ENCODE peak calls at places on chromosomes 1 and 21, in eight cellular contexts. K, Q, R, V, P, C, I and N are unnamed samples.

GRCh38 chr1:36377776-36378175 is 7.9 kb downstream of the STK40 start:
- DNase-seq in K (no peak), Q (no peak), R (no peak), V (no peak), P (no peak), C (no peak), I (no peak), N (no peak)

GRCh38 chr1:82464362-82464931 is 663.7 kb downstream of the ADGRL2 start:
- DNase-seq in K (no peak), Q (no peak), R (no peak), V (peak), P (no peak), C (peak), I (peak), N (no peak)

GRCh38 chr1:55718758-55719671 is 503.9 kb upstream of the USP24 start:
- DNase-seq in K (no peak), Q (no peak), R (peak), V (peak), P (no peak), C (peak), I (peak), N (no peak)

GRCh38 chr1:196590959-196591358 is 17.3 kb downstream of the KCNT2 start:
- DNase-seq in K (no peak), Q (no peak), R (no peak), V (no peak), P (no peak), C (no peak), I (no peak), N (no peak)

GRCh38 chr1:180854456-180854855 is 58.2 kb upstream of the KIAA1614 start:
- DNase-seq in K (no peak), Q (no peak), R (no peak), V (no peak), P (no peak), C (no peak), I (no peak), N (no peak)

GRCh38 chr1:100387209-100387608 is 34.9 kb downstream of the CDC14A start:
- DNase-seq in K (no peak), Q (no peak), R (no peak), V (no peak), P (no peak), C (no peak), I (peak), N (no peak)

GRCh38 chr1:20119351-20119750 is at the start of gene PLA2G2D:
- DNase-seq in K (no peak), Q (no peak), R (no peak), V (no peak), P (no peak), C (no peak), I (no peak), N (no peak)

GRCh38 chr1:1171551-1172340 is 1.9 kb upstream of the TTLL10 start:
- DNase-seq in K (no peak), Q (no peak), R (no peak), V (no peak), P (no peak), C (peak), I (no peak), N (no peak)

GRCh38 chr1:61853545-61853944 is 111.3 kb downstream of the PATJ start:
- DNase-seq in K (no peak), Q (no peak), R (no peak), V (no peak), P (no peak), C (no peak), I (peak), N (no peak)

GRCh38 chr21:34919406-34919805 is 129.7 kb downstream of the RUNX1 start:
- DNase-seq in K (no peak), Q (no peak), R (no peak), V (no peak), P (no peak), C (no peak), I (no peak), N (no peak)

GRCh38 chr1:38141483-38141882 is 94.9 kb upstream of the POU3F1 start:
- DNase-seq in K (no peak), Q (no peak), R (no peak), V (no peak), P (no peak), C (no peak), I (no peak), N (no peak)

GRCh38 chr1:180974236-180974635 is 48.4 kb downstream of the STX6 start:
- DNase-seq in K (no peak), Q (no peak), R (no peak), V (no peak), P (no peak), C (no peak), I (peak), N (no peak)

GRCh38 chr1:2493691-2494322 is 17.7 kb downstream of the PLCH2 start:
- DNase-seq in K (no peak), Q (no peak), R (no peak), V (no peak), P (no peak), C (no peak), I (no peak), N (peak)

GRCh38 chr1:81811757-81812371 is 11.1 kb downstream of the ADGRL2 start:
- DNase-seq in K (no peak), Q (no peak), R (no peak), V (no peak), P (peak), C (no peak), I (no peak), N (no peak)

GRCh38 chr1:18776777-18777176 is 82.7 kb downstream of the TAS1R2 start:
- DNase-seq in K (no peak), Q (no peak), R (no peak), V (no peak), P (no peak), C (no peak), I (no peak), N (no peak)

GRCh38 chr1:21630571-21631338 is 38.4 kb downstream of the RAP1GAP start:
- DNase-seq in K (no peak), Q (no peak), R (no peak), V (no peak), P (no peak), C (no peak), I (no peak), N (no peak)

GRCh38 chr1:212915245-212916091 is 34.9 kb upstream of the VASH2 start:
- DNase-seq in K (no peak), Q (no peak), R (no peak), V (no peak), P (no peak), C (no peak), I (peak), N (no peak)

GRCh38 chr1:220300442-220301121 is 28.3 kb upstream of the RAB3GAP2 start:
- DNase-seq in K (no peak), Q (no peak), R (peak), V (peak), P (no peak), C (peak), I (peak), N (no peak)

GRCh38 chr1:109253803-109254620 is 4.7 kb downstream of the CELSR2 start:
- DNase-seq in K (no peak), Q (no peak), R (no peak), V (no peak), P (no peak), C (no peak), I (no peak), N (no peak)

GRCh38 chr1:41102208-41102607 is 80.7 kb upstream of the SLFNL1 start:
- DNase-seq in K (no peak), Q (no peak), R (peak), V (peak), P (no peak), C (peak), I (peak), N (no peak)

GRCh38 chr1:53535846-53536245 is 76.6 kb downstream of the DMRTB1 start:
- DNase-seq in K (no peak), Q (no peak), R (no peak), V (no peak), P (no peak), C (no peak), I (peak), N (no peak)

GRCh38 chr1:239893127-239893731 is 198.5 kb upstream of the FMN2 start:
- DNase-seq in K (no peak), Q (no peak), R (no peak), V (no peak), P (no peak), C (no peak), I (no peak), N (no peak)

GRCh38 chr21:40070871-40071270 is 203.6 kb downstream of the PCP4 start:
- DNase-seq in K (no peak), Q (no peak), R (no peak), V (no peak), P (no peak), C (no peak), I (no peak), N (no peak)

GRCh38 chr1:161439280-161440232 is 65.7 kb upstream of the FCGR2A start:
- DNase-seq in K (no peak), Q (no peak), R (no peak), V (peak), P (no peak), C (peak), I (peak), N (no peak)

GRCh38 chr1:162679298-162679697 is 47.0 kb downstream of the DDR2 start:
- DNase-seq in K (no peak), Q (no peak), R (no peak), V (no peak), P (no peak), C (no peak), I (no peak), N (no peak)

GRCh38 chr1:162678439-162678838 is 46.2 kb downstream of the DDR2 start:
- DNase-seq in K (no peak), Q (no peak), R (no peak), V (no peak), P (peak), C (no peak), I (peak), N (no peak)

GRCh38 chr1:162680419-162681126 is 48.3 kb downstream of the DDR2 start:
- DNase-seq in K (no peak), Q (no peak), R (no peak), V (no peak), P (no peak), C (no peak), I (peak), N (no peak)

GRCh38 chr1:162681127-162681435 is 48.8 kb downstream of the DDR2 start:
- DNase-seq in K (no peak), Q (no peak), R (no peak), V (no peak), P (no peak), C (no peak), I (no peak), N (no peak)

DNA sequence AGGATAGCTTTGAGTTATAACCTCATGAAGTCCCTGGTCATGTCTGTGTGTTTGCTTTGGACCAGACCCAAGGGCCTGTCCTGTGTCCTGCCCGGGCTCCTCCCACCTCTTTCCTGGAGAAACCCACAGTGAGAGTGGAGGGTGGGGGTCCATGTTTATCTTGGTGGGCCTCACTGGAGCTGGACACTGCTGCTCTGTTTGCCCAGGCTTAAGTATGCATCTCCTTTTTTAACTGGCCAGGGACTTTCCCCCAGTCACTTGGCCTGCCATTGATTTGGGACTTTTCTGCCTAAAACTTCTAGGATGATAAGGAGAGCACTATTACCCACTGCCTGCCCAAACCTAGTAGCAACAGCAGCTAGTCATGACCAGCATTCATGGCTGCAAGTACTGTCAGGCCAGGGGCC is 49.8 kb downstream of the DDR2 start:
- DNase-seq in K (no peak), Q (no peak), R (no peak), V (no peak), P (no peak), C (no peak), I (peak), N (no peak)
- H3K4me3 ChIP-seq in K (no peak), Q (no peak), R (no peak), V (no peak), P (no peak), C (no peak), I (no peak), N (no peak)

GRCh38 chr21:45954271-45954670 is 27.3 kb upstream of the COL6A1 start:
- DNase-seq in K (no peak), Q (no peak), R (no peak), V (no peak), P (no peak), C (no peak), I (peak), N (no peak)
- H3K4me3 ChIP-seq in K (no peak), Q (no peak), R (no peak), V (no peak), P (no peak), C (no peak), I (no peak), N (no peak)

GRCh38 chr1:216923601-216924000 is 200.4 kb upstream of the ESRRG start:
- DNase-seq in K (no peak), Q (no peak), R (no peak), V (no peak), P (no peak), C (no peak), I (no peak), N (no peak)
- H3K4me3 ChIP-seq in K (no peak), Q (no peak), R (no peak), V (no peak), P (no peak), C (no peak), I (no peak), N (no peak)

GRCh38 chr1:77513839-77514763 is 168.4 kb downstream of the ZZZ3 start:
- DNase-seq in K (no peak), Q (no peak), R (no peak), V (no peak), P (no peak), C (no peak), I (peak), N (no peak)
- H3K4me3 ChIP-seq in K (no peak), Q (no peak), R (no peak), V (no peak), P (no peak), C (no peak), I (no peak), N (no peak)

GRCh38 chr1:9068971-9069323 is 488 bp downstream of the SLC2A5 start:
- DNase-seq in K (no peak), Q (no peak), R (no peak), V (no peak), P (no peak), C (no peak), I (peak), N (no peak)

GRCh38 chr1:9066945-9067807 is 2.3 kb downstream of the SLC2A5 start:
- DNase-seq in K (no peak), Q (no peak), R (no peak), V (peak), P (no peak), C (no peak), I (peak), N (no peak)

GRCh38 chr1:9071554-9072235 is 2.3 kb upstream of the SLC2A5 start:
- DNase-seq in K (no peak), Q (no peak), R (no peak), V (no peak), P (no peak), C (no peak), I (no peak), N (no peak)

GRCh38 chr1:9070421-9071015 is 1.1 kb upstream of the SLC2A5 start:
- DNase-seq in K (no peak), Q (no peak), R (no peak), V (no peak), P (no peak), C (no peak), I (no peak), N (no peak)

GRCh38 chr1:9069324-9070100 is at the start of gene SLC2A5:
- DNase-seq in K (no peak), Q (no peak), R (no peak), V (no peak), P (no peak), C (peak), I (peak), N (no peak)
- H3K4me3 ChIP-seq in K (no peak), Q (no peak), R (peak), V (no peak), P (no peak), C (peak), I (no peak), N (no peak)

DNA sequence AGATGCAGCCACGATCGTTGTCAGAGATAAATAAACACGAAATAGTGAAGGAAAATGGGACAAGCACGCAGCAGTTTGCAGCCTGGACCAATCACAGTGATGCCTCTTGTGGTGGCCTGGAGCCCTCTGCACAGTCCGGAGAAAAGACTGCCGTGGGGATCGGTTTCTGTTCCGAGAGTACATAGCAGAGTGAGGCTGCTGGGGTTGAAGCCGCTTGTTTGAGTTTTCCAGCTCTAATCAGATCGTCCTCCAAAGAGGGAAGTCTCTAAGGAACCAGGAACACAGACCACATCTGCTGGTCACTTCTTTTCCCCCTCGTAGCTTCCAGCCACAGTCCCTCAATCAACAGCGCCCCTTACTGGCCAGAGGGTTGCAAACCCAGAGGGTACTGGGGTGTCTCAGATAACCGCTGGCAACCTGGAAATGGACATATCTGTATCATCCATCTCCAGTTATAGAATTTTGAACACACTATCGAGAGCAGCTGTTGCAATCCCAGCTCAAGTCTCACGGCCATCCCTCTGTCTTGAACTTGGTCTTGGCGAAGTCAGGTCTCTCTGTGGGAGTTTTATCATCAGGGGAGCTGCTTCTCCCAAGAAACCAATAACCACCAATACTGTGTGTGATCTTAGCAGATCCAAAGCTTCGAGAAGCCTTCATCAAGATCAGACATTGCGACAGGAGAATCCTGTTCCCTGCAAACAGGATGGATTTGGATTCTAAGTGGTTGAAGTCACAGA is 57.4 kb downstream of the OLIG1 start:
- DNase-seq in K (peak), Q (peak), R (no peak), V (peak), P (peak), C (peak), I (peak), N (no peak)
- H3K4me3 ChIP-seq in K (no peak), Q (peak), R (peak), V (no peak), P (peak), C (no peak), I (peak), N (no peak)

GRCh38 chr1:216600730-216601426 is 122.4 kb downstream of the ESRRG start:
- DNase-seq in K (no peak), Q (no peak), R (peak), V (peak), P (no peak), C (peak), I (peak), N (no peak)
- H3K4me3 ChIP-seq in K (no peak), Q (no peak), R (peak), V (peak), P (no peak), C (peak), I (peak), N (no peak)

GRCh38 chr1:235008239-235008638 is 120.4 kb downstream of the TOMM20 start:
- DNase-seq in K (no peak), Q (no peak), R (no peak), V (no peak), P (no peak), C (no peak), I (peak), N (no peak)

GRCh38 chr1:235009074-235009473 is 119.6 kb downstream of the TOMM20 start:
- DNase-seq in K (no peak), Q (no peak), R (peak), V (no peak), P (no peak), C (no peak), I (no peak), N (no peak)

GRCh38 chr1:235011064-235011598 is 117.5 kb downstream of the TOMM20 start:
- DNase-seq in K (peak), Q (peak), R (peak), V (no peak), P (no peak), C (no peak), I (no peak), N (no peak)

GRCh38 chr1:235011599-235012435 is 116.8 kb downstream of the TOMM20 start:
- DNase-seq in K (peak), Q (peak), R (peak), V (peak), P (peak), C (peak), I (peak), N (peak)

GRCh38 chr1:235009561-235010306 is 118.9 kb downstream of the TOMM20 start:
- DNase-seq in K (no peak), Q (no peak), R (peak), V (no peak), P (no peak), C (no peak), I (no peak), N (no peak)
- H3K4me3 ChIP-seq in K (no peak), Q (no peak), R (no peak), V (no peak), P (no peak), C (no peak), I (no peak), N (no peak)

DNA sequence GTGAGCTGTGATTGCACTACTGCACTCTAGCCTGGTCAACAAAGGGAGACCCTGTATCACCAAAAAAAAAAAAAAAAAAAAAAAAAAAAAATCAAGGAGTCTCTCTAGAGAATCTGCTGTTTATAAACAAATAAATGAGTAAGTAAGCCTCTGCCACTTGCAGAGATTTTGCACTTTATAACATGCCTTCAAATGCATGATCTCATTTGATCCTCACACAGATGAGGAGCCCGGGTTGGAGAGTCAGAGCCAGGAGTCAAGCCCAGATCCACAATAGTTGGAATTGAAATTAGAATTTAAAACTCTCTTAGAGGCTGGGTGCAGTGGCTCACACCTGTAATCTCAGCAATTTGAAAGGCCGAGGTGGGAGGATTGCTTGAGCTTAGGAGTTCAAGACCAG is 4.0 kb downstream of the PRELP start:
- DNase-seq in K (no peak), Q (no peak), R (no peak), V (no peak), P (no peak), C (no peak), I (no peak), N (no peak)
- H3K4me3 ChIP-seq in K (no peak), Q (no peak), R (peak), V (no peak), P (no peak), C (no peak), I (no peak), N (no peak)

GRCh38 chr1:51423098-51423821 is 92.9 kb upstream of the TTC39A start:
- DNase-seq in K (no peak), Q (no peak), R (no peak), V (no peak), P (no peak), C (no peak), I (peak), N (no peak)
- H3K4me3 ChIP-seq in K (no peak), Q (no peak), R (no peak), V (no peak), P (no peak), C (no peak), I (no peak), N (no peak)